ENCODE peak calls at places on chromosomes 2 and 18, in four cellular contexts. S is heart left ventricle, A is fibroblast of lung, Q is stomach. O is an unnamed sample.

GRCh38 chr2:230160112-230160660 is 59.6 kb downstream of the SP110 start:
- DNase-seq in A (peak; percentile 11), Q (peak; percentile 59), S (no peak), O (no peak)

GRCh38 chr18:76275913-76276312 is 219.1 kb downstream of the ZNF516 start:
- DNase-seq in S (no peak), A (no peak), Q (no peak), O (no peak)

GRCh38 chr18:47174545-47175116 is 1.5 kb downstream of the IER3IP1 start:
- DNase-seq in S (no peak), Q (no peak), A (no peak), O (no peak)

GRCh38 chr18:23377669-23378469 is 75.2 kb upstream of the RIOK3 start:
- DNase-seq in Q (no peak), S (no peak), A (peak; percentile 91), O (no peak)

GRCh38 chr2:88187927-88188326 is 17.8 kb downstream of the THNSL2 start:
- DNase-seq in S (no peak), Q (no peak), A (no peak), O (no peak)

GRCh38 chr2:211133766-211134165 is 577.4 kb downstream of the CPS1 start:
- DNase-seq in Q (no peak), S (no peak), A (peak; percentile 77), O (no peak)

GRCh38 chr2:138221358-138221757 is 257.1 kb downstream of the HNMT start:
- DNase-seq in S (no peak), Q (no peak), A (no peak), O (no peak)

GRCh38 chr2:48205137-48205798 is 299.0 kb upstream of the FBXO11 start:
- DNase-seq in S (no peak), Q (no peak), A (no peak), O (no peak)

GRCh38 chr18:961644-962355 is 57.1 kb downstream of the ADCYAP1 start:
- DNase-seq in A (peak; percentile 32), S (peak; percentile 16), Q (no peak), O (peak; percentile 67)

GRCh38 chr18:8367217-8367988 is 241.8 kb upstream of the RAB12 start:
- DNase-seq in A (peak; percentile 27), S (peak; percentile 17), Q (peak; percentile 66), O (peak; percentile 79)

GRCh38 chr2:156341482-156342251 is 9.1 kb upstream of the NR4A2 start:
- DNase-seq in Q (peak; percentile 90), A (peak; percentile 95), S (peak; percentile 94), O (peak; percentile 97)

GRCh38 chr18:46113751-46114150 is 9.6 kb downstream of the HAUS1 start:
- DNase-seq in Q (no peak), S (no peak), A (no peak), O (no peak)

GRCh38 chr2:223563462-223563861 is 38.7 kb downstream of the SCG2 start:
- DNase-seq in S (no peak), A (peak; percentile 85), Q (no peak), O (no peak)

GRCh38 chr2:239000500-239001073 is 152.7 kb downstream of the TWIST2 start:
- DNase-seq in S (no peak), A (no peak), Q (no peak), O (no peak)

GRCh38 chr2:179861027-179861776 is at the start of gene ZNF385B:
- DNase-seq in Q (no peak), A (peak; percentile 38), S (no peak), O (peak; percentile 52)

DNA sequence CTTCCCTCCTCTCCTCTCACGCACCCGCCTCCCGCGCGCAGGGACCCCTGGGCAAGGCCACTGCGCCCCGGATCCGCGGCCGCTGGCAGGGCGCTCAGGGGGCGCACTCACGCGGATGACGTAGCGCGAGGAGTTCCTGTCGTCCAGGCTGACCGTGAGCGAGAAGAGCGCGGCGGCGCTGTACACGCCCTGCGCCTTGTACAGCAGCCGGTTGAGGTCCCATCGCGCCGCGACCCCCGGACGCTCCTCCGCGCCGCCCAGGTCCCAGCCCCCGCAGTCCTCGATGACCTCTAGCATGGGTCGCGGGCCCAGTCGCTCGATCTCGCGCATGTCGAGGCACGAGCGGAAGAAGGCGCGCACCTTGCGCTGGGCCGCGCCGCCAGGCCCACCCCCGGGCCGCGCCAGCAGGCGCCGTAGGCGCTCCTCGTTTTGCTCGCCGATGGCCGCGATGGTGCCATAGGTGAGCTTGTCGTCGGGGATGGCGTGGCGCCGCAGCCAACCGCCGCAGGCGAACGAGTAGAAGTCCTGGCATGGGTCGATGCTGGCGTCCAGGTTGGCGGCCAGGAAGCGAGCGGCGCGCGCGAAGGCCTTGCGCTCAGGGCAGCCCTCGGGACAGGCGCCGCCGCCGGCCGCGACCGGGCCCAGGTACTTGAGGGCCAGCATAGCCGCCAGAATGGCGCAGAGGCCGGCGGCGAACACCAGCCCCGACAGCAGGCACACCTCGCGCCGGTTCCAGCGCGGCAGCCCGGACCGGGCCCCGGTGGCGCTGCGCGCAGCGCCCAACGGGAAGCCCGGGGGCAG is 1.7 kb downstream of the ECEL1 start:
- DNase-seq in S (no peak), A (no peak), Q (no peak), O (no peak)
- H3K27me3 ChIP-seq in S (peaks cover 47% of the 10 kb centered on the region), A (peaks cover 21% of the 10 kb centered on the region), Q (peaks cover 32% of the 10 kb centered on the region), O (no peaks in the 10 kb centered on the region)

GRCh38 chr2:212170382-212170781 is 368.2 kb downstream of the ERBB4 start:
- DNase-seq in S (no peak), A (no peak), Q (no peak), O (no peak)
- H3K27me3 ChIP-seq in S (no peaks in the 10 kb centered on the region), A (no peaks in the 10 kb centered on the region), Q (no peaks in the 10 kb centered on the region), O (no peaks in the 10 kb centered on the region)

GRCh38 chr2:174333502-174334277 is 1.1 kb upstream of the SP9 start:
- DNase-seq in A (no peak), Q (no peak), S (no peak), O (no peak)

GRCh38 chr2:174332607-174333001 is 2.1 kb upstream of the SP9 start:
- DNase-seq in Q (no peak), S (no peak), A (no peak), O (no peak)

GRCh38 chr2:174333017-174333501 is 1.7 kb upstream of the SP9 start:
- DNase-seq in S (no peak), Q (no peak), A (no peak), O (no peak)

GRCh38 chr2:174330945-174331619 is 3.7 kb upstream of the SP9 start:
- DNase-seq in A (no peak), S (no peak), Q (no peak), O (no peak)

DNA sequence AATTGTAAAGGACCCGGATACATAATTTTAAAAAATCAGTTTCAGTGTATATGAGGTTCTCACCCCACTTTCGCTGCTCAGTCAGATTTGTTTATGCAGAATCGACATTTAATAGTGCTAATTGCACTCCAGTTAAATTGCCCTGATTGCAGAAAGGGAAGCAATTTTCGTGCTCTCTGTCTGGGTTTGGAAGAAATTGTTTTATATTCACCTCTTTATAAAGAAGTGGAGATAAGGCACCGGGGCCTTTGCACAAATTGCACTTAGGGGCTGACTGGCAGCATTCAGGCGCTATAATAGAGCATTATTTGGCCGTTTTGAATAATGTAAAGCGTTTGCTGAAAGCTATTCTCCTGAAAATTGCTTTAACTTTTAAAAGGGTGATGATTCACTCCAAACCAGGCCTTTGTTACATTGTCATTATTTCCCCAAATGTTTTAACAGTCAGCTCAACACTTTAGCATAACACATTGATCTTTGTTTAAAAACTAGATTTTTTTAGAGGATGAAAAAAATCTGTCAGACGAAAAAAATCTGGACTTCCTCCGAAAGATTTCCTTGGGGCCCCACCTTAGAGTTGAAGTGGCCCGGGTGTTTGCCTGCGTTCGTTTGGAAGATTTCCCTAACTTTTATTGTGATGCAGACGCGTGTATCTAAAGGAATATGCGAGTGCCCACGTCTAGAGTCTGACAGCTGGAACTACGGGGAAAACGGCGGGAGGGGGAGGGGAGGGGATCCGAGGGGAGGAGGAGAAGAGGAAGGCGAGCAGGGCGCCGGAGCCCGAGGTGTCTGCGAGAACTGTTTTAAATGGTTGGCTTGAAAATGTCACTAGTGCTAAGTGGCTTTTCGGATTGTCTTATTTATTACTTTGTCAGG is 2.8 kb upstream of the SP9 start:
- DNase-seq in A (no peak), S (no peak), Q (no peak), O (no peak)
- H3K27me3 ChIP-seq in A (peaks cover 91% of the 10 kb centered on the region), S (peaks cover 100% of the 10 kb centered on the region), Q (peaks cover 68% of the 10 kb centered on the region), O (no peaks in the 10 kb centered on the region)

GRCh38 chr18:59264651-59265245 is 8.5 kb downstream of the RAX start:
- DNase-seq in Q (no peak), A (no peak), S (no peak), O (no peak)
- H3K27me3 ChIP-seq in Q (peaks cover 21% of the 10 kb centered on the region), A (peaks cover 64% of the 10 kb centered on the region), S (peaks cover 65% of the 10 kb centered on the region), O (peaks cover 1% of the 10 kb centered on the region)

GRCh38 chr2:219003979-219004378 is 10.8 kb upstream of the CRYBA2 start:
- DNase-seq in Q (no peak), A (no peak), S (no peak), O (no peak)

GRCh38 chr2:219001577-219002394 is 8.6 kb upstream of the CRYBA2 start:
- DNase-seq in A (no peak), S (no peak), Q (peak; percentile 95), O (no peak)

GRCh38 chr2:219002395-219003266 is 9.4 kb upstream of the CRYBA2 start:
- DNase-seq in A (peak; percentile 12), Q (peak; percentile 88), S (no peak), O (no peak)

GRCh38 chr2:219001100-219001576 is 7.9 kb upstream of the CRYBA2 start:
- DNase-seq in S (no peak), A (no peak), Q (no peak), O (no peak)

GRCh38 chr2:219003267-219003634 is 10.0 kb upstream of the CRYBA2 start:
- DNase-seq in Q (no peak), A (no peak), S (no peak), O (no peak)
- H3K27me3 ChIP-seq in Q (peaks cover 19% of the 10 kb centered on the region), A (peaks cover 59% of the 10 kb centered on the region), S (peaks cover 82% of the 10 kb centered on the region), O (no peaks in the 10 kb centered on the region)

O was measured in aorta.